ENCODE peak calls at places on chromosomes 2 and 18, in ten cellular contexts. P, F, B, T, L, W, D, Z, V and H are unnamed samples.

GRCh38 chr2:127514076-127514475 is 12.2 kb downstream of the IWS1 start:
- DNase-seq in P (no peak), F (no peak), B (peak), T (no peak), L (no peak), W (no peak), D (no peak), Z (no peak), V (no peak), H (no peak)

GRCh38 chr2:216698895-216699294 is 3.5 kb upstream of the IGFBP5 start:
- DNase-seq in P (peak), F (peak), B (peak), T (peak), L (no peak), W (no peak), D (no peak), Z (no peak), V (peak), H (no peak)

GRCh38 chr18:79949571-79950439 is 1.6 kb downstream of the SLC66A2 start:
- DNase-seq in P (no peak), F (peak), B (no peak), T (peak), L (no peak), W (no peak), D (peak), Z (peak), V (no peak), H (no peak)

GRCh38 chr18:80147037-80147417 is 38.0 kb downstream of the ADNP2 start:
- DNase-seq in P (no peak), F (no peak), B (peak), T (no peak), L (no peak), W (no peak), D (no peak), Z (no peak), V (no peak), H (no peak)

GRCh38 chr2:225033440-225034390 is 8.6 kb downstream of the DOCK10 start:
- DNase-seq in P (no peak), F (no peak), B (peak), T (no peak), L (no peak), W (no peak), D (no peak), Z (no peak), V (no peak), H (no peak)

GRCh38 chr18:48072428-48073204 is 142.2 kb upstream of the SMAD2 start:
- DNase-seq in P (no peak), F (no peak), B (no peak), T (no peak), L (no peak), W (no peak), D (no peak), Z (peak), V (no peak), H (no peak)

GRCh38 chr2:210199186-210199765 is 26.0 kb downstream of the ACADL start:
- DNase-seq in P (peak), F (peak), B (peak), T (no peak), L (no peak), W (no peak), D (peak), Z (no peak), V (peak), H (no peak)

GRCh38 chr2:170525566-170525900 is 189.6 kb upstream of the SP5 start:
- DNase-seq in P (peak), F (no peak), B (peak), T (peak), L (no peak), W (no peak), D (no peak), Z (no peak), V (no peak), H (no peak)

GRCh38 chr2:45729753-45730512 is 78.5 kb downstream of the PRKCE start:
- DNase-seq in P (no peak), F (peak), B (peak), T (no peak), L (no peak), W (no peak), D (peak), Z (no peak), V (no peak), H (no peak)

GRCh38 chr2:237754182-237754581 is 44.4 kb upstream of the RBM44 start:
- DNase-seq in P (no peak), F (no peak), B (no peak), T (no peak), L (no peak), W (no peak), D (no peak), Z (no peak), V (no peak), H (no peak)

GRCh38 chr2:6916224-6916623 is 988 bp upstream of the RNF144A start:
- DNase-seq in P (no peak), F (no peak), B (no peak), T (no peak), L (no peak), W (no peak), D (no peak), Z (no peak), V (no peak), H (no peak)

GRCh38 chr2:9806298-9806610 is 37.0 kb upstream of the TAF1B start:
- DNase-seq in P (no peak), F (no peak), B (no peak), T (no peak), L (no peak), W (peak), D (no peak), Z (no peak), V (no peak), H (no peak)

GRCh38 chr18:79640064-79640672 is 39.4 kb upstream of the CTDP1 start:
- DNase-seq in P (no peak), F (no peak), B (no peak), T (peak), L (no peak), W (no peak), D (no peak), Z (no peak), V (no peak), H (no peak)

GRCh38 chr2:9975328-9975727 is 23.8 kb downstream of the GRHL1 start:
- DNase-seq in P (peak), F (no peak), B (no peak), T (no peak), L (no peak), W (no peak), D (no peak), Z (no peak), V (no peak), H (no peak)

GRCh38 chr2:106789185-106789584 is 96.8 kb downstream of the ST6GAL2 start:
- DNase-seq in P (no peak), F (no peak), B (no peak), T (no peak), L (no peak), W (no peak), D (no peak), Z (no peak), V (no peak), H (no peak)

GRCh38 chr2:134375935-134376334 is 122.1 kb downstream of the MGAT5 start:
- DNase-seq in P (no peak), F (no peak), B (peak), T (peak), L (no peak), W (peak), D (no peak), Z (no peak), V (no peak), H (no peak)

GRCh38 chr18:58887613-58887963 is 22.9 kb downstream of the ZNF532 start:
- DNase-seq in P (no peak), F (peak), B (peak), T (peak), L (no peak), W (no peak), D (peak), Z (peak), V (no peak), H (no peak)

GRCh38 chr18:63523660-63524059 is 18.5 kb upstream of the SERPINB12 start:
- DNase-seq in P (no peak), F (no peak), B (no peak), T (no peak), L (no peak), W (no peak), D (no peak), Z (no peak), V (no peak), H (no peak)

GRCh38 chr2:25170888-25171287 is 2.5 kb upstream of the POMC start:
- DNase-seq in P (no peak), F (no peak), B (no peak), T (no peak), L (no peak), W (no peak), D (no peak), Z (no peak), V (no peak), H (no peak)

GRCh38 chr2:206296128-206296527 is 21.7 kb downstream of the ZDBF2 start:
- DNase-seq in P (no peak), F (no peak), B (no peak), T (no peak), L (no peak), W (no peak), D (no peak), Z (no peak), V (no peak), H (no peak)

GRCh38 chr2:167509585-167509984 is 621.3 kb downstream of the XIRP2 start:
- DNase-seq in P (no peak), F (no peak), B (no peak), T (no peak), L (no peak), W (no peak), D (no peak), Z (no peak), V (no peak), H (no peak)

GRCh38 chr2:55022486-55022885 is 27.8 kb downstream of the RTN4 start:
- DNase-seq in P (no peak), F (no peak), B (no peak), T (no peak), L (no peak), W (no peak), D (no peak), Z (no peak), V (no peak), H (no peak)

GRCh38 chr2:62184499-62185045 is 11.3 kb upstream of the B3GNT2 start:
- DNase-seq in P (no peak), F (no peak), B (no peak), T (no peak), L (no peak), W (no peak), D (no peak), Z (no peak), V (no peak), H (no peak)

GRCh38 chr18:50642439-50642838 is 82.6 kb downstream of the MAPK4 start:
- DNase-seq in P (no peak), F (no peak), B (no peak), T (no peak), L (no peak), W (no peak), D (no peak), Z (no peak), V (no peak), H (no peak)

GRCh38 chr18:23337599-23338444 is 115.3 kb upstream of the RIOK3 start:
- DNase-seq in P (no peak), F (no peak), B (no peak), T (no peak), L (no peak), W (no peak), D (no peak), Z (no peak), V (peak), H (no peak)

GRCh38 chr18:23573948-23574431 is 12.3 kb downstream of the NPC1 start:
- DNase-seq in P (no peak), F (peak), B (no peak), T (no peak), L (no peak), W (no peak), D (no peak), Z (no peak), V (no peak), H (no peak)

GRCh38 chr2:23533014-23533730 is 148.2 kb downstream of the KLHL29 start:
- DNase-seq in P (no peak), F (no peak), B (no peak), T (no peak), L (no peak), W (no peak), D (no peak), Z (no peak), V (peak), H (no peak)

GRCh38 chr18:10226971-10227370 is 227.5 kb upstream of the APCDD1 start:
- DNase-seq in P (no peak), F (no peak), B (no peak), T (no peak), L (no peak), W (no peak), D (no peak), Z (no peak), V (no peak), H (no peak)